ENCODE peak calls at places on chromosomes 1 and 21, in four cellular contexts. O, X, W and G are unnamed samples. For H3K4me1, the result is how much of the 10 kb centered on the place peaks cover.

GRCh38 chr1:38777464-38777957 is 82.1 kb downstream of the RRAGC start:
- DNase-seq in O (no peak), X (no peak), W (no peak), G (no peak)

GRCh38 chr1:89954401-89954800 is 40.5 kb upstream of the ZNF326 start:
- DNase-seq in O (no peak), X (no peak), W (no peak), G (no peak)

GRCh38 chr1:30472526-30472925 is 250.9 kb downstream of the MATN1 start:
- DNase-seq in O (no peak), X (no peak), W (no peak), G (peak)

GRCh38 chr1:163142152-163142551 is 60.6 kb downstream of the RGS5 start:
- DNase-seq in O (no peak), X (no peak), W (no peak), G (no peak)

GRCh38 chr1:205319081-205320018 is 2.2 kb downstream of the NUAK2 start:
- DNase-seq in O (peak), X (peak), W (peak), G (peak)

GRCh38 chr1:8603220-8603616 is 214.2 kb downstream of the RERE start:
- DNase-seq in O (peak), X (no peak), W (no peak), G (no peak)

GRCh38 chr1:106876384-106876783 is 180.1 kb upstream of the PRMT6 start:
- DNase-seq in O (no peak), X (no peak), W (no peak), G (no peak)

GRCh38 chr1:235421751-235422150 is 54.5 kb downstream of the TBCE start:
- DNase-seq in O (no peak), X (no peak), W (no peak), G (no peak)

GRCh38 chr1:42999308-42999707 is 40.6 kb upstream of the SLC2A1 start:
- DNase-seq in O (no peak), X (peak), W (no peak), G (no peak)

GRCh38 chr1:65832296-65832695 is 39.6 kb downstream of the PDE4B start:
- DNase-seq in O (no peak), X (no peak), W (no peak), G (no peak)

GRCh38 chr1:111471012-111471411 is 2.8 kb upstream of the C1orf162 start:
- DNase-seq in O (no peak), X (no peak), W (no peak), G (peak)

GRCh38 chr21:38733973-38734546 is 71.7 kb upstream of the ETS2 start:
- DNase-seq in O (peak), X (peak), W (peak), G (peak)

GRCh38 chr1:36710008-36710407 is 227.3 kb upstream of the CSF3R start:
- DNase-seq in O (no peak), X (no peak), W (no peak), G (peak)

GRCh38 chr1:58883888-58884482 is 100.1 kb upstream of the JUN start:
- DNase-seq in O (peak), X (no peak), W (no peak), G (no peak)

GRCh38 chr1:207959141-207959825 is 48.4 kb upstream of the CD34 start:
- DNase-seq in O (peak), X (no peak), W (peak), G (peak)

GRCh38 chr1:219088778-219089557 is 84.7 kb upstream of the LYPLAL1 start:
- DNase-seq in O (no peak), X (peak), W (no peak), G (no peak)

GRCh38 chr1:239718997-239719628 is 332.7 kb downstream of the CHRM3 start:
- DNase-seq in O (no peak), X (no peak), W (no peak), G (no peak)

GRCh38 chr1:193259619-193260018 is 73.2 kb upstream of the B3GALT2 start:
- DNase-seq in O (no peak), X (no peak), W (no peak), G (no peak)

GRCh38 chr1:36582066-36582755 is 99.5 kb upstream of the CSF3R start:
- DNase-seq in O (no peak), X (no peak), W (no peak), G (no peak)

GRCh38 chr1:229582011-229582694 is 23.6 kb upstream of the ABCB10 start:
- DNase-seq in O (peak), X (peak), W (no peak), G (peak)

GRCh38 chr1:156112276-156113137 is 2.0 kb upstream of the LMNA start:
- DNase-seq in O (no peak), X (no peak), W (no peak), G (peak)
- H3K4me1 ChIP-seq in O (under half), X (half or more), W (under half), G (under half)

DNA sequence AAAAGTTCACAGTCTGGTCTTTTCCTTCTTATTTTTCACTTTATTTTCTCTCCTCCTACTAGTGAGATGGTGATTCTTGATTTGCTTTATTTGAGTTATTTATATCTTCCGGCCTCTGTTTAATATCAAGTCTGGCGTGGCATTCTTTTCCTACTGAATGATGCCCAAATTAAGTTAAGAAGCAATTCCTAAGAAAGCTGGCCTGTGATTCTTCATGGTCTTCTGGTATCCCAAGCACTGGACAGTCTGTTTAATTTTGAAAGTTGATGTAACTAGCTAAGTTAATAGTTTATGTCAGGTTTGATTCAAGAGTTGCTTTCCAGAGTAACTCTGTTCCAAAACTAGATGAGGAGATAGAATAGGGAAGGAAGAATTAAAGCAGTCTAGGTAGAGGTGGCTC is 9.2 kb upstream of the ENAH start:
- DNase-seq in O (no peak), X (no peak), W (no peak), G (no peak)
- TF ChIP-seq POLR2AphosphoS5 in O (no peak), X (no peak), W (peak), G (peak)

GRCh38 chr1:77683836-77684148 is 1.3 kb upstream of the ZZZ3 start:
- DNase-seq in O (no peak), X (no peak), W (no peak), G (no peak)

GRCh38 chr1:77688939-77689338 is 6.5 kb upstream of the ZZZ3 start:
- DNase-seq in O (no peak), X (no peak), W (no peak), G (no peak)

GRCh38 chr1:77683142-77683835 is 831 bp upstream of the ZZZ3 start:
- DNase-seq in O (peak), X (peak), W (peak), G (peak)

GRCh38 chr1:77686784-77687518 is 4.5 kb upstream of the ZZZ3 start:
- DNase-seq in O (no peak), X (no peak), W (no peak), G (no peak)

DNA sequence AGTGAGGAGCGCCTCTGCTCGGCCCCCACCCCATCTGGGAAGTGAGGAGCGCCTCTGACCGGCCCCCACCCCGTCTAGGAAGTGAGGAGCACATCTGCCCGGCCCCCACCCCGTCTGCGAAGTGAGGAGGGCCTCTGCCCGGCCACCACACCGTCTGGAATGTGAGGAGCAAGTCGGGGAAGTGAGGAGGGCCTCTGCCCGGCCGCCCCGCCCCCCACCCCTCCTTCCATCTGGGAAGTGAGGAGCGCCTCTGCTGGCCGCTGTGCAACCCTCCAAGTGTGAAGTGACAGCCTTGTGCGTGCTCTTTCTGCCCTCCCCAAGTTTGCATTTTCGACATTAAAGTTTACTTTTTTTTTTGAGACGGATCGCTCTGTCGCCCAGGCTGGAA is 5.1 kb upstream of the ZZZ3 start:
- DNase-seq in O (no peak), X (peak), W (no peak), G (no peak)
- TF ChIP-seq POLR2A in O (no peak), X (no peak), W (no peak), G (no peak)

GRCh38 chr21:44934276-44934675 is 5.6 kb upstream of the SLX9 start:
- DNase-seq in O (no peak), X (no peak), W (no peak), G (no peak)
- H3K4me1 ChIP-seq in O (under half), X (half or more), W (under half), G (under half)

GRCh38 chr1:31785020-31785946 is 21.1 kb upstream of the ADGRB2 start:
- DNase-seq in O (no peak), X (no peak), W (no peak), G (peak)
- TF ChIP-seq POLR2AphosphoS5 in O (no peak), X (no peak), W (no peak), G (no peak)